ENCODE peak calls at places on chromosomes 2 and 18, in six cellular contexts. One of them, this sample, is unnamed.
A peak's percentile ranks its signal among the peaks of the same experiment; 100 is the strongest.

GRCh38 chr18:58766164-58766563 is 94.9 kb downstream of the MALT1 start:
- DNase-seq in fibroblast of lung: no peak
- DNase-seq in DND-41: no peak
- DNase-seq in right atrium auricular region: no peak
- DNase-seq in mammary epithelial cell: no peak
- DNase-seq in IMR-90: no peak
- DNase-seq in this sample: no peak

GRCh38 chr2:56295666-56296065 is 111.9 kb downstream of the CCDC85A start:
- DNase-seq in fibroblast of lung: no peak
- DNase-seq in DND-41: no peak
- DNase-seq in right atrium auricular region: no peak
- DNase-seq in mammary epithelial cell: no peak
- DNase-seq in IMR-90: no peak
- DNase-seq in this sample: no peak

GRCh38 chr18:72692086-72692485 is 147.9 kb upstream of the CBLN2 start:
- DNase-seq in fibroblast of lung: no peak
- DNase-seq in DND-41: no peak
- DNase-seq in right atrium auricular region: no peak
- DNase-seq in mammary epithelial cell: no peak
- DNase-seq in IMR-90: no peak
- DNase-seq in this sample: no peak

GRCh38 chr2:65021709-65022108 is 32.5 kb downstream of the SLC1A4 start:
- DNase-seq in fibroblast of lung: no peak
- DNase-seq in DND-41: no peak
- DNase-seq in right atrium auricular region: no peak
- DNase-seq in mammary epithelial cell: no peak
- DNase-seq in IMR-90: no peak
- DNase-seq in this sample: no peak

GRCh38 chr2:135819211-135819610 is 17.8 kb downstream of the LCT start:
- DNase-seq in fibroblast of lung: peak; percentile 59
- DNase-seq in DND-41: peak; percentile 86
- DNase-seq in right atrium auricular region: no peak
- DNase-seq in mammary epithelial cell: no peak
- DNase-seq in IMR-90: peak; percentile 50
- DNase-seq in this sample: no peak

GRCh38 chr2:118855451-118856279 is 8.2 kb upstream of the EN1 start:
- DNase-seq in fibroblast of lung: peak; percentile 69
- DNase-seq in DND-41: no peak
- DNase-seq in right atrium auricular region: peak; percentile 76
- DNase-seq in mammary epithelial cell: peak; percentile 59
- DNase-seq in IMR-90: peak; percentile 52
- DNase-seq in this sample: peak; percentile 89

GRCh38 chr2:126881591-126881990 is 17.1 kb upstream of the TEX51 start:
- DNase-seq in fibroblast of lung: no peak
- DNase-seq in DND-41: no peak
- DNase-seq in right atrium auricular region: no peak
- DNase-seq in mammary epithelial cell: no peak
- DNase-seq in IMR-90: no peak
- DNase-seq in this sample: no peak

GRCh38 chr2:228039752-228040534 is 141.5 kb downstream of the SPHKAP start:
- DNase-seq in fibroblast of lung: no peak
- DNase-seq in DND-41: no peak
- DNase-seq in right atrium auricular region: no peak
- DNase-seq in mammary epithelial cell: peak; percentile 11
- DNase-seq in IMR-90: no peak
- DNase-seq in this sample: no peak

GRCh38 chr2:121220995-121221394 is 64.0 kb downstream of the TFCP2L1 start:
- DNase-seq in fibroblast of lung: peak; percentile 7
- DNase-seq in DND-41: no peak
- DNase-seq in right atrium auricular region: no peak
- DNase-seq in mammary epithelial cell: peak; percentile 70
- DNase-seq in IMR-90: no peak
- DNase-seq in this sample: no peak

GRCh38 chr2:188091235-188091634 is 200.4 kb upstream of the GULP1 start:
- DNase-seq in fibroblast of lung: no peak
- DNase-seq in DND-41: no peak
- DNase-seq in right atrium auricular region: no peak
- DNase-seq in mammary epithelial cell: no peak
- DNase-seq in IMR-90: no peak
- DNase-seq in this sample: no peak

GRCh38 chr2:120465701-120465988 is 119.7 kb downstream of the INHBB start:
- DNase-seq in fibroblast of lung: no peak
- DNase-seq in DND-41: no peak
- DNase-seq in right atrium auricular region: no peak
- DNase-seq in mammary epithelial cell: no peak
- DNase-seq in IMR-90: no peak
- DNase-seq in this sample: peak; percentile 23

GRCh38 chr18:2871111-2871720 is 24.4 kb downstream of the EMILIN2 start:
- DNase-seq in fibroblast of lung: no peak
- DNase-seq in DND-41: no peak
- DNase-seq in right atrium auricular region: no peak
- DNase-seq in mammary epithelial cell: no peak
- DNase-seq in IMR-90: no peak
- DNase-seq in this sample: no peak

GRCh38 chr18:68922392-68922791 is 124.5 kb downstream of the CCDC102B start:
- DNase-seq in fibroblast of lung: no peak
- DNase-seq in DND-41: no peak
- DNase-seq in right atrium auricular region: no peak
- DNase-seq in mammary epithelial cell: peak; percentile 92
- DNase-seq in IMR-90: no peak
- DNase-seq in this sample: no peak

GRCh38 chr18:68928762-68929675 is 131.1 kb downstream of the CCDC102B start:
- DNase-seq in fibroblast of lung: no peak
- DNase-seq in DND-41: no peak
- DNase-seq in right atrium auricular region: no peak
- DNase-seq in mammary epithelial cell: no peak
- DNase-seq in IMR-90: no peak
- DNase-seq in this sample: no peak

GRCh38 chr18:68919900-68920299 is 122.0 kb downstream of the CCDC102B start:
- DNase-seq in fibroblast of lung: no peak
- DNase-seq in DND-41: no peak
- DNase-seq in right atrium auricular region: no peak
- DNase-seq in mammary epithelial cell: no peak
- DNase-seq in IMR-90: no peak
- DNase-seq in this sample: no peak

DNA sequence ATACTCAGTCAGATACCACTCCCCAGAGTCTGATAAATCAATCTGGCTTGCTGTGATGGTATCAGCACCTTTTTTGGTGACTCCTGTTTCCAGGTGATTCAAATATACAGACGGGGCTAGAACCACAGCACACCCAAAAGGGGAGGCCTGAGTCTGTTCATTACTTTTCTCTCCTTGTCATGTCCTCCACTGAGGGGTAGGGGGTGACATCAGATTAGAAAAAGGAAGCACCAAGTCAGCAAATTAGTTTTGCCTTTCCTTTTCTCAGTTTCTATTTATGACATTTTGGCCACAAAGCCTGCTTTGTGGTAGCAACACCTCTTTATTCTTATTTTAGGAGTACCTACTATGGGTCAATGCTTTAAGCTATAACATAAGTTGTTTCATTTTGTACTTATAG is 127.4 kb downstream of the CCDC102B start:
- DNase-seq in fibroblast of lung: no peak
- DNase-seq in DND-41: no peak
- DNase-seq in right atrium auricular region: no peak
- DNase-seq in mammary epithelial cell: peak; percentile 35
- DNase-seq in IMR-90: no peak
- DNase-seq in this sample: no peak
- TF ChIP-seq CTCF in fibroblast of lung: peak; percentile 35
- TF ChIP-seq CTCF in DND-41: no peak
- TF ChIP-seq CTCF in right atrium auricular region: no peak
- TF ChIP-seq CTCF in mammary epithelial cell: peak; percentile 16
- TF ChIP-seq CTCF in IMR-90: peak; percentile 23
- TF ChIP-seq CTCF in this sample: peak; percentile 13

GRCh38 chr18:55034742-55035141 is 75.5 kb upstream of the CCDC68 start:
- DNase-seq in fibroblast of lung: peak; percentile 68
- DNase-seq in DND-41: no peak
- DNase-seq in right atrium auricular region: no peak
- DNase-seq in mammary epithelial cell: no peak
- DNase-seq in IMR-90: no peak
- DNase-seq in this sample: no peak
- H3K27me3 ChIP-seq in fibroblast of lung: no peaks in the 10 kb centered on the region
- H3K27me3 ChIP-seq in DND-41: peaks cover 5% of the 10 kb centered on the region
- H3K27me3 ChIP-seq in right atrium auricular region: no peaks in the 10 kb centered on the region
- H3K27me3 ChIP-seq in mammary epithelial cell: no peaks in the 10 kb centered on the region
- H3K27me3 ChIP-seq in IMR-90: peaks cover 11% of the 10 kb centered on the region
- H3K27me3 ChIP-seq in this sample: no peaks in the 10 kb centered on the region

GRCh38 chr2:28403388-28403956 is 10.8 kb downstream of the FOSL2 start:
- DNase-seq in fibroblast of lung: no peak
- DNase-seq in DND-41: peak; percentile 67
- DNase-seq in right atrium auricular region: no peak
- DNase-seq in mammary epithelial cell: no peak
- DNase-seq in IMR-90: no peak
- DNase-seq in this sample: no peak
- H3K4me3 ChIP-seq in fibroblast of lung: no peak overlapping the region
- H3K4me3 ChIP-seq in DND-41: no peak overlapping the region
- H3K4me3 ChIP-seq in right atrium auricular region: no peak overlapping the region
- H3K4me3 ChIP-seq in mammary epithelial cell: no peak overlapping the region
- H3K4me3 ChIP-seq in IMR-90: no peak overlapping the region
- H3K4me3 ChIP-seq in this sample: no peak overlapping the region

DNA sequence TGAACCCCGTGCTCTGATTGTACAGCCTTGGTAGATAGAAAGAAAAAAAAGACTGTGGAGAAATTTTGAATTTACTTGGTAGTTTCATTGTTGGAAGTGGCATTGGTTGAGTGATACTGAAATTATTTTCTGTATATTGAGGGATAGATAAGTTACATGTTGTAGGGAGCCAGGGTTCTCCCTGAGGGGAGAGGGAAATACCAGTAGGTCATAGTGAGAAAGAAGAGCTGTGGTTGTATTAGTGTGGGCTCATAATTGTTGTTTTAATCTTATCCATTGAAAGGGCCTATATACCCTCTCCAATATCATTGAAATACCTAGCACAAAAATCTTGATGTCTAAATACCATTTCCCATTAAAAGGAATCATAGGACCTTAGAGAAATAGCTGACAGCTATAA is 16.9 kb upstream of the RAB31 start:
- DNase-seq in fibroblast of lung: no peak
- DNase-seq in DND-41: no peak
- DNase-seq in right atrium auricular region: no peak
- DNase-seq in mammary epithelial cell: no peak
- DNase-seq in IMR-90: no peak
- DNase-seq in this sample: no peak
- TF ChIP-seq CTCF in fibroblast of lung: no peak
- TF ChIP-seq CTCF in DND-41: no peak
- TF ChIP-seq CTCF in right atrium auricular region: no peak
- TF ChIP-seq CTCF in mammary epithelial cell: no peak
- TF ChIP-seq CTCF in IMR-90: no peak
- TF ChIP-seq CTCF in this sample: no peak

GRCh38 chr2:144519597-144519933 is 354 bp downstream of the ZEB2 start:
- DNase-seq in fibroblast of lung: no peak
- DNase-seq in DND-41: no peak
- DNase-seq in right atrium auricular region: no peak
- DNase-seq in mammary epithelial cell: no peak
- DNase-seq in IMR-90: no peak
- DNase-seq in this sample: no peak
- H3K27me3 ChIP-seq in fibroblast of lung: no peaks in the 10 kb centered on the region
- H3K27me3 ChIP-seq in DND-41: peaks cover 18% of the 10 kb centered on the region
- H3K27me3 ChIP-seq in right atrium auricular region: no peaks in the 10 kb centered on the region
- H3K27me3 ChIP-seq in mammary epithelial cell: peaks cover 56% of the 10 kb centered on the region
- H3K27me3 ChIP-seq in IMR-90: no peaks in the 10 kb centered on the region
- H3K27me3 ChIP-seq in this sample: no peaks in the 10 kb centered on the region

DNA sequence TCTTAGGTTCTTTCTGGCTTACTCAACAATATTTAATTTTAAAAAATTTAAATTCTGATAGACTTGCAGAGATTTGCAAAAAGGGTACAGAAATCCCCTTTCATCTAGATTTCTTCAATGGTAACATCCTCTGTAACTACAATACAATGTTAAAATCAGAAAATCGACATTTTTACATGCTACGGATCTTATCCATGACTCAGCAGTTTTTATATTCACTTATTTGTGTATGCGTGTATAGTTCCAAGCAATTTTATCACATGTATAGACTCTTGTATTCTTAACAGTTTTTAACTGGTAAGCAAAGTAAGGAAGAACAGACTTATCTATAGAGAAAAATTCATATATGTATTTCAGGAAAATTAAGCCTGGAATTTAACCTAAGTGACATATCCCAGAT is 256.1 kb upstream of the MEX3C start:
- DNase-seq in fibroblast of lung: no peak
- DNase-seq in DND-41: no peak
- DNase-seq in right atrium auricular region: no peak
- DNase-seq in mammary epithelial cell: no peak
- DNase-seq in IMR-90: no peak
- DNase-seq in this sample: no peak
- H3K4me3 ChIP-seq in fibroblast of lung: no peak overlapping the region
- H3K4me3 ChIP-seq in DND-41: no peak overlapping the region
- H3K4me3 ChIP-seq in right atrium auricular region: no peak overlapping the region
- H3K4me3 ChIP-seq in mammary epithelial cell: no peak overlapping the region
- H3K4me3 ChIP-seq in IMR-90: no peak overlapping the region
- H3K4me3 ChIP-seq in this sample: no peak overlapping the region

GRCh38 chr2:18219676-18220075 is 340.8 kb downstream of the RDH14 start:
- DNase-seq in fibroblast of lung: no peak
- DNase-seq in DND-41: no peak
- DNase-seq in right atrium auricular region: no peak
- DNase-seq in mammary epithelial cell: no peak
- DNase-seq in IMR-90: peak; percentile 18
- DNase-seq in this sample: no peak
- TF ChIP-seq CTCF in fibroblast of lung: peak; percentile 44
- TF ChIP-seq CTCF in DND-41: no peak
- TF ChIP-seq CTCF in right atrium auricular region: no peak
- TF ChIP-seq CTCF in mammary epithelial cell: peak; percentile 29
- TF ChIP-seq CTCF in IMR-90: peak; percentile 43
- TF ChIP-seq CTCF in this sample: no peak

GRCh38 chr18:12254137-12254819 is at the start of gene CIDEA:
- DNase-seq in fibroblast of lung: peak; percentile 42
- DNase-seq in DND-41: no peak
- DNase-seq in right atrium auricular region: no peak
- DNase-seq in mammary epithelial cell: no peak
- DNase-seq in IMR-90: no peak
- DNase-seq in this sample: no peak

GRCh38 chr18:12252061-12252460 is 2.1 kb upstream of the CIDEA start:
- DNase-seq in fibroblast of lung: no peak
- DNase-seq in DND-41: no peak
- DNase-seq in right atrium auricular region: no peak
- DNase-seq in mammary epithelial cell: no peak
- DNase-seq in IMR-90: no peak
- DNase-seq in this sample: no peak

GRCh38 chr18:12254820-12255511 is 805 bp downstream of the CIDEA start:
- DNase-seq in fibroblast of lung: no peak
- DNase-seq in DND-41: no peak
- DNase-seq in right atrium auricular region: no peak
- DNase-seq in mammary epithelial cell: no peak
- DNase-seq in IMR-90: no peak
- DNase-seq in this sample: no peak

GRCh38 chr18:12253027-12253426 is 1.1 kb upstream of the CIDEA start:
- DNase-seq in fibroblast of lung: no peak
- DNase-seq in DND-41: no peak
- DNase-seq in right atrium auricular region: no peak
- DNase-seq in mammary epithelial cell: no peak
- DNase-seq in IMR-90: no peak
- DNase-seq in this sample: no peak

GRCh38 chr18:12253517-12254136 is 534 bp upstream of the CIDEA start:
- DNase-seq in fibroblast of lung: no peak
- DNase-seq in DND-41: no peak
- DNase-seq in right atrium auricular region: no peak
- DNase-seq in mammary epithelial cell: no peak
- DNase-seq in IMR-90: no peak
- DNase-seq in this sample: no peak
- H3K27me3 ChIP-seq in fibroblast of lung: peaks cover 25% of the 10 kb centered on the region
- H3K27me3 ChIP-seq in DND-41: no peaks in the 10 kb centered on the region
- H3K27me3 ChIP-seq in right atrium auricular region: no peaks in the 10 kb centered on the region
- H3K27me3 ChIP-seq in mammary epithelial cell: no peaks in the 10 kb centered on the region
- H3K27me3 ChIP-seq in IMR-90: peaks cover 77% of the 10 kb centered on the region
- H3K27me3 ChIP-seq in this sample: peaks cover 42% of the 10 kb centered on the region